ENCODE peak calls at places on chromosomes 6 and 20, in four cellular contexts. A is fibroblast of pulmonary artery, E is fibroblast of lung, S is mucosa of descending colon. T is an unnamed sample.

GRCh38 chr6:17478223-17478907 is 85.0 kb downstream of the CAP2 start:
- DNase-seq in A (peak; percentile 24), E (no peak), S (no peak), T (no peak)

GRCh38 chr6:15796844-15797243 is 134.0 kb upstream of the DTNBP1 start:
- DNase-seq in A (no peak), E (no peak), S (no peak), T (no peak)

GRCh38 chr20:41001497-41001896 is 27.1 kb upstream of the TOP1 start:
- DNase-seq in A (peak; percentile 52), E (no peak), S (no peak), T (no peak)

GRCh38 chr20:38139156-38139912 is 25.7 kb downstream of the TGM2 start:
- DNase-seq in A (no peak), E (no peak), S (no peak), T (no peak)

GRCh38 chr20:5658897-5659296 is 91.3 kb upstream of the SHLD1 start:
- DNase-seq in A (peak; percentile 97), E (peak; percentile 90), S (peak; percentile 48), T (peak; percentile 23)

GRCh38 chr6:28944412-28945006 is 20.7 kb upstream of the TRIM27 start:
- DNase-seq in A (peak; percentile 90), E (peak; percentile 66), S (peak; percentile 75), T (no peak)

GRCh38 chr6:170096803-170097504 is 193.9 kb downstream of the DLL1 start:
- DNase-seq in A (no peak), E (no peak), S (no peak), T (no peak)

GRCh38 chr6:119065382-119065781 is 13.1 kb downstream of the FAM184A start:
- DNase-seq in A (no peak), E (no peak), S (no peak), T (no peak)

GRCh38 chr6:138724015-138724414 is 49.6 kb upstream of the CCDC28A start:
- DNase-seq in A (peak; percentile 44), E (peak; percentile 63), S (peak; percentile 14), T (no peak)

GRCh38 chr6:40328988-40329545 is 258.1 kb downstream of the LRFN2 start:
- DNase-seq in A (no peak), E (no peak), S (no peak), T (no peak)

GRCh38 chr6:40325791-40326190 is 261.4 kb downstream of the LRFN2 start:
- DNase-seq in A (no peak), E (no peak), S (no peak), T (no peak)

GRCh38 chr6:40330301-40330721 is 256.9 kb downstream of the LRFN2 start:
- DNase-seq in A (no peak), E (no peak), S (no peak), T (no peak)

GRCh38 chr6:40326689-40327404 is 260.3 kb downstream of the LRFN2 start:
- DNase-seq in A (no peak), E (no peak), S (no peak), T (no peak)

DNA sequence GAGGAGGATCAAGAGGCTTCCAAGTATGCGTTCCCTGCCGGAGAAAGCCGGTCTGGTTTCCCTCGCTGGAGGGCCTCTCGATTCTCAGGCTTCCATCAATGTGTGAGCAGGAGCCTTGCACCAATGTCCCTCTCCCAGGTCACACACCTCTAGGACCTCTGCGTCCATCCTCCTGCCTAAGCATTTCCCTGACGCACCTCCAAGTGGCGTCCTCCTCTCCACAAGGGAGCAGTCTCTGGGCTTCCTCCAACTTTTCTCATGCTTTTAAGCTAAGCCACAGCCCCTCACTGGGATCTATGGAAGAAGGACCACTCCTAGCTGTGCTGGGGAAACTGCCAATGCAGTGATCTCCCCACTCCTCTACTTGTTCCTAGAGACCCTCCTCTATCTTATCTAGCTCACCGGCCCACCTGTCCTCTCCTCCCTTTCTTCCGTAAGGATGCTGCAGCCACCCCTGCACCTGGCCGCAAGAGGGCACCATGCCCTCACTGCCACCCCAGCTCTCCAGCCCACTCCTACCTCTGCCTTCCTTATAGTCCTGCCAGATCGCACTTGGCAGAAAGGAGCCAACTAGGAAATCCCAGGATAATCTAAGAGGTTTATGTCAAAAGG is 258.7 kb downstream of the LRFN2 start:
- DNase-seq in A (no peak), E (no peak), S (peak; percentile 65), T (no peak)
- TF ChIP-seq CTCF in A (peak; percentile 34), E (no peak), S (peak; percentile 63), T (peak; percentile 55)

GRCh38 chr6:157139054-157139708 is 184.1 kb downstream of the TMEM242 start:
- DNase-seq in A (no peak), E (no peak), S (no peak), T (no peak)
- TF ChIP-seq CTCF in A (peak; percentile 11), E (no peak), S (no peak), T (no peak)

DNA sequence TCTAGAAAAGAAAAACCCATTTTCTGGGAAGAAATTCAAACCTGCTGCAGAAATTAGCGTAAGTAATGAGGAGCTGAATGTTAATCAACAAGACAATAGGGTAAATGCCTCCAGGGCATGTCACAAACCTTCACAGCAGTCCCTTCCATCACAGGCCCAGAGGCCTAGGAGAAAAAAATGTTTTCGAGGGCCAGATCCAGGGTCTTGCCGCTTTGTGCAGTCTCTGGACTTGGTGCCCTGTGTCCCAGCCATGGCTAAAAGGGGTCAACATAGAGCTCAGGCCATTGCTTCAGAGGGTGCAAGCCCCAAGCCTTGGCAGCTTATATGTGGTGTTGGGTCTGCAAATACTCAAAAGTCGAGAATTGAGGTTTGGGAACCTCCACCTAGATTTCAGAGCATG is 99.8 kb downstream of the STXBP5 start:
- DNase-seq in A (no peak), E (no peak), S (no peak), T (no peak)
- TF ChIP-seq CTCF in A (no peak), E (no peak), S (no peak), T (no peak)

GRCh38 chr6:163427498-163428254 is 13.2 kb downstream of the QKI start:
- DNase-seq in A (peak; percentile 91), E (peak; percentile 78), S (no peak), T (no peak)
- TF ChIP-seq CTCF in A (peak; percentile 47), E (no peak), S (no peak), T (no peak)

DNA sequence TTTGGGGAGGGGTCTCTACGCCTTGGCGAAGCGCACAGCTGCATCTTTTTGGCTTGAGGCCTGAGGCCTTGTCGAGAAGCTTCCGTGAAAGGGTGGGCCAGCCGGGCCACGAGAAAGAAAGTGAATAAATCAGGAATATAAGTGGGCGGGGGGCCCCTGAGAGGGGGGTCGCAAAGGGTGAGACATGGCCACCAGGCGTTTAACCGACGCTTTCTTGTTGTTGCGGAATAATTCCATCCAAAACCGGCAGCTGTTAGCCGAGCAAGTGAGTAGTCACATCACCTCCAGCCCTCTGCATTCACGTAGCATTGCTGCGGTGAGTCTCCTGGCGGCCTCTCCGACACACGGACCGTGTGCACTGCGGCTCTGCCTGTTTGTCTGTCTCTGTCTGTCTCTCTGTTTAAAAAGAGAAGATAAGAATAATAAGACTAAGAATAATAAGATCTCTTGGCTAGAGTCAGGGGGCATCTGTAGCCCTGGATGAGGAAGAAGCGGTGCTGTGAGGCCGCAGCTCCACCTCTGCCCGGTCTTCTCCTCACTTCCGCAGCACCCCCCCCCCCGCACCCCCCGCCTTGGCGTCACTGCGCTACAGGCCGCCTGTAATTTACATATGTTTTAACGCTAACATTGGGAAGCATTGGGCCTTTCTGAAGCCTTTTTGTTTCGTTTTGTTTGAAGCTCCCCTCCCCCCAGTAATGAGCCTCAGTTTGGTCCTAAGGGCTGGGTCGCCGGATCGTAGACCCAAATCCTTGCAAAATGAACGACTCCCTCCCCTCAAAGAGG is 931 bp downstream of the STX16 start:
- DNase-seq in A (peak; percentile 78), E (peak; percentile 85), S (peak; percentile 77), T (no peak)
- TF ChIP-seq CTCF in A (peak; percentile 1), E (no peak), S (no peak), T (no peak)

GRCh38 chr6:44495036-44495901 is 107.8 kb downstream of the CDC5L start:
- DNase-seq in A (no peak), E (peak; percentile 44), S (no peak), T (no peak)

GRCh38 chr6:44493132-44493531 is 105.6 kb downstream of the CDC5L start:
- DNase-seq in A (no peak), E (no peak), S (no peak), T (no peak)

GRCh38 chr6:44496705-44497369 is 109.3 kb downstream of the CDC5L start:
- DNase-seq in A (no peak), E (no peak), S (no peak), T (no peak)

GRCh38 chr6:44493593-44493992 is 106.1 kb downstream of the CDC5L start:
- DNase-seq in A (no peak), E (no peak), S (no peak), T (no peak)

DNA sequence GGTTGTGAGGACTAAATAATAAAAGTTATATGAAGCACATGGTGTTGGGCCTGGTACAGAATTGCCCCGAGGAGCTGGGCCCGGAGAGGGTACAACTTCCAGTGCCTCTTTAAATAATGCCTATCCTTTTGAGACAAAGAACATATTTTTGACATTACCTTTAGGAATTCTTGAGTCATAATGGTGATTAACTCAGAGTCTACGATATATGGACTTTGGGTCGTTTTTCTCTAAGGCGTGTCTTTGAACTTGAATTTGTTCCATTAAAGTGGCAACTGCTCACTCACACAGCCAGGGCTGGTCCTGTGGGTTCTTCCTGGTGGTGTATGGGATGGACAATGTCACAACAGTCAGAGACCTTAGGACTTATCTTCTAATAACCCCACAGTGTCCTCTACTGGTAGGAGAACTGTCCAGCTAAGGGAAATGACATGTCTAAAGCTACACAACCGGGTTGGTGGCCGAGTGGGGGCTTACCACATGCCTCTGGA is 106.5 kb downstream of the CDC5L start:
- DNase-seq in A (peak; percentile 74), E (peak; percentile 92), S (no peak), T (no peak)
- TF ChIP-seq CTCF in A (peak; percentile 30), E (no peak), S (no peak), T (no peak)

GRCh38 chr6:41442800-41443501 is 103.2 kb upstream of the FOXP4 start:
- DNase-seq in A (peak; percentile 48), E (peak; percentile 73), S (peak; percentile 32), T (peak; percentile 71)
- TF ChIP-seq CTCF in A (peak; percentile 36), E (no peak), S (peak; percentile 24), T (peak; percentile 86)

DNA sequence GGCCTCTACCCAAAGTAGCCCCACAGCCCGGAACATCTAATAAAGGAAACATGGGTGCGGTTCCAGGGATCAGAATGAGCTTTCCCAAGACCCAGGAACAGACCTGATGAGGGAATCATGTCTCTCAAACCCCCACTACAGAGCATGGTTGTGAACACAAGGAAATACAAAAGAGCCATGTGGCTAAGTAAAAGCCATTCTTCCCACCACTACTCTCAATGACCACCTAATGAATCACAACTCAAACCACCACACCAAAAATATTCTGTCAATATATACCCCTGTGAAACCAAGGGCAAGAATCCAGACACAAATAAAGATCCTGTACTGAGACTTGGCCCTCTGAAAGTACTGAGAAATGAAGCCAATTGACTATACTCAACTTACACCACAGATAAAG is 20.9 kb upstream of the COL21A1 start:
- DNase-seq in A (no peak), E (no peak), S (no peak), T (no peak)
- TF ChIP-seq CTCF in A (no peak), E (no peak), S (no peak), T (no peak)

GRCh38 chr6:56595490-56596122 is 47.1 kb downstream of the DST start:
- DNase-seq in A (peak; percentile 46), E (peak; percentile 54), S (peak; percentile 54), T (no peak)
- TF ChIP-seq CTCF in A (peak; percentile 57), E (peak; percentile 62), S (no peak), T (peak; percentile 72)

T was measured in mesothelial cell of epicardium.